ENCODE peak calls at places on chromosomes 4 and X, in four cellular contexts. B is IMR-90, J is H9, W is H1. Q is an unnamed sample.

GRCh38 chr4:38526412-38526811 is 137.6 kb upstream of the KLF3 start:
- DNase-seq in B (no peak), J (no peak), W (no peak), Q (no peak)

GRCh38 chrX:152170621-152171020 is 32.2 kb upstream of the MAGEA10 start:
- DNase-seq in B (no peak), J (no peak), W (no peak), Q (no peak)

GRCh38 chr4:143667461-143667860 is 33.0 kb downstream of the FREM3 start:
- DNase-seq in B (peak; percentile 1), J (no peak), W (no peak), Q (no peak)

GRCh38 chr4:55675196-55675793 is 39.2 kb upstream of the NMU start:
- DNase-seq in B (no peak), J (no peak), W (no peak), Q (peak; percentile 71)

GRCh38 chr4:72631296-72631695 is 62.3 kb upstream of the ADAMTS3 start:
- DNase-seq in B (peak; percentile 49), J (no peak), W (no peak), Q (no peak)

GRCh38 chr4:138204507-138204906 is 37.6 kb downstream of the SLC7A11 start:
- DNase-seq in B (no peak), J (no peak), W (no peak), Q (no peak)

GRCh38 chrX:154458954-154459829 is 1.1 kb downstream of the PLXNA3 start:
- DNase-seq in B (no peak), J (no peak), W (no peak), Q (peak; percentile 16)

GRCh38 chrX:133535066-133535465 is 119.8 kb upstream of the GPC4 start:
- DNase-seq in B (no peak), J (no peak), W (no peak), Q (no peak)

GRCh38 chr4:74501579-74501978 is 56.6 kb downstream of the AREG start:
- DNase-seq in B (peak; percentile 95), J (no peak), W (no peak), Q (no peak)

GRCh38 chr4:52588771-52589591 is 70.1 kb downstream of the USP46 start:
- DNase-seq in B (peak; percentile 97), J (no peak), W (no peak), Q (peak; percentile 62)

GRCh38 chr4:147933316-147933715 is 201.4 kb downstream of the ARHGAP10 start:
- DNase-seq in B (peak; percentile 59), J (no peak), W (no peak), Q (peak; percentile 40)

GRCh38 chrX:115311666-115312065 is 22.2 kb downstream of the LUZP4 start:
- DNase-seq in B (no peak), J (peak; percentile 93), W (peak; percentile 65), Q (peak; percentile 87)

GRCh38 chrX:123860506-123860840 is 620 bp downstream of the XIAP start:
- DNase-seq in B (no peak), J (no peak), W (no peak), Q (no peak)

GRCh38 chr4:41022116-41022515 is 192.2 kb downstream of the APBB2 start:
- DNase-seq in B (no peak), J (no peak), W (no peak), Q (no peak)

GRCh38 chrX:29308726-29309125 is 721.5 kb downstream of the IL1RAPL1 start:
- DNase-seq in B (no peak), J (peak; percentile 24), W (no peak), Q (peak; percentile 36)

GRCh38 chr4:87066403-87067119 is 131.8 kb downstream of the AFF1 start:
- DNase-seq in B (no peak), J (no peak), W (no peak), Q (no peak)
- H3K4me1 ChIP-seq in B (no peaks in the 10 kb centered on the region), J (peaks cover 4% of the 10 kb centered on the region), W (no peaks in the 10 kb centered on the region), Q (peaks cover 1% of the 10 kb centered on the region)

GRCh38 chr4:152807294-152807829 is 27.6 kb downstream of the ARFIP1 start:
- DNase-seq in B (peak; percentile 50), J (no peak), W (no peak), Q (no peak)

GRCh38 chr4:152808670-152809069 is 28.9 kb downstream of the ARFIP1 start:
- DNase-seq in B (no peak), J (peak; percentile 48), W (no peak), Q (peak; percentile 48)

GRCh38 chr4:152815078-152815477 is 35.3 kb downstream of the ARFIP1 start:
- DNase-seq in B (no peak), J (no peak), W (no peak), Q (no peak)

GRCh38 chr4:152806492-152807125 is 26.9 kb downstream of the ARFIP1 start:
- DNase-seq in B (no peak), J (no peak), W (no peak), Q (no peak)

GRCh38 chr4:152810715-152811287 is 31.0 kb downstream of the ARFIP1 start:
- DNase-seq in B (no peak), J (no peak), W (no peak), Q (no peak)
- H3K56ac ChIP-seq in B (no peak overlapping the region), J (no peak overlapping the region), W (no peak overlapping the region), Q (no peak overlapping the region)

DNA sequence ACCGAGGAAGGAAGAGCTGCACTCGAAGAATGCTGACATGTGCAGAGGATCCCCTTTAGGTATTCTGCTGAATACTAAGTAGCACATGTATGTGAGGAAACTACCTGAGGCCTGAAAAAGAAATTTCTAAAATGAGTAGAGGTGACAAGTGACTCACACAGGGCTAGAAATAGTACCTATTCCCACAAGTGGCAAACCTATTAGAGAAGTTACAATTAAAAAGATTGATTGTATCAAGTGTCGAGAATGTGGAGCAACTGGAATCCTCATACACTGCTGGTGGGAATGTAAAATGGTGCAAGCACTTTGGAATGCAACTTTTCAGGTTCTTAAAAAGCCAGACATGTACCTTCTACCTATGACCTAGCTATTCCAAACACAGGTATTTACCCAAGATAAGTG is 47.4 kb downstream of the CCSER1 start:
- DNase-seq in B (no peak), J (no peak), W (no peak), Q (peak; percentile 89)
- H3K4me1 ChIP-seq in B (no peaks in the 10 kb centered on the region), J (no peaks in the 10 kb centered on the region), W (no peaks in the 10 kb centered on the region), Q (no peaks in the 10 kb centered on the region)

GRCh38 chr4:144818136-144818535 is 172.2 kb downstream of the HHIP start:
- DNase-seq in B (no peak), J (no peak), W (no peak), Q (no peak)
- H3K56ac ChIP-seq in B (no peak overlapping the region), J (no peak overlapping the region), W (no peak overlapping the region), Q (no peak overlapping the region)

DNA sequence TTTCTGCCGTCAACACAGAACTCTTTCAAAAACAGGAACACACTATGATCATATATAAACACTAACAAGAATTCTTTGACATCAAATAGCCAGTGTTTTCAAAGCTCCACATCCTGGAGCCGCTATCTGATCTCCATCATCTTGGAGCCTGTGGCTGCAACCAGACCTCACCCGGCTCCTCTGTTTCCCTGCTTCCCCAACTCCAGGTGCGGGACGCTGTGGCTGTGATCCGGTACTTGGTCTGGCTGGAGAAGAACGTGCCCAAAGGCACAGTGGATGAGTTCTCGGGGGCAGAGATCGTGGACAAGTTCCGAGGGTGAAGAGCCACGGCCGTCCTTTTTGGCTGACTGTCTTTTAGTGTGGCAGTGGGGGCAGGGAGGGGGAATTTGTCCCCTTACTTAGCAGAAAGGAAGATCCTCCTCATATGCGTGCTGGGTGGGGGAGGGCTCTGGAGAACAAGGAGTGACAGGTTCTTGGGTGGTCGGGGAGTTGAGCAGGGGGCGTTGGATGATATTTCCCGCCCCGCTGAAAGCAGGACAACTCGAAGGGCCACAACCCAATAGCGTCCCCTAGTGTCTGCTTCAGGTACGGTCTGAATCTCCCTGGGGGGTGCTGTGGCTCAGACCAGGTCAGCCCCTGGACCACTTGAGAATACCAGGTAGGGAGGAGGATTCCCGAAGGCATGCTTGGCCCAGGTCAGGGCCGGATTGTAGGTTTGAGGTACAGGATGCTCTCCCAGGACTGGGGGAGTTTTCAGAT is 15.7 kb downstream of the XPNPEP2 start:
- DNase-seq in B (no peak), J (peak; percentile 62), W (peak; percentile 81), Q (peak; percentile 48)
- H3K4me1 ChIP-seq in B (no peaks in the 10 kb centered on the region), J (no peaks in the 10 kb centered on the region), W (no peaks in the 10 kb centered on the region), Q (no peaks in the 10 kb centered on the region)

DNA sequence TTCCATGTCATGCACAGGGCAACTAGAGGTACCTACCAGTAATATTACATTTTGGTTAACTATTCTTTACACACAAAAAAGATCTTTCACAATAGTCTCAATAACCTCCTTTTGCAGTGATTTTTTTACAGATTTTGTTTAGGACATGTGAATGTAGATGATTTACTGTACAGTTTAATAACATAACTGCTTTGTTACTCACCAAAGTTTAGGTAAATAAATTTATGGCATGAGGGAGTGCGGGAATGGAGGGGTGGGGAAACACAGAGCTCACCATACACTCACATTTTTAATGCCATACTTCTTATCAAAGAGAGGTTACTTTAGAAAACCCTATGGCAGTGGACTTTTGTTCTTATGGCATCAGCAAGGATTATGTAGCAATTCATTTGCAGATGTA is 93.1 kb upstream of the TEX13A start:
- DNase-seq in B (no peak), J (no peak), W (no peak), Q (no peak)
- H3K56ac ChIP-seq in B (no peak overlapping the region), J (no peak overlapping the region), W (no peak overlapping the region), Q (no peak overlapping the region)

GRCh38 chr4:100014616-100015015 is 64.5 kb upstream of the H2AZ1 start:
- DNase-seq in B (peak; percentile 26), J (no peak), W (no peak), Q (no peak)

GRCh38 chr4:100008048-100008447 is 58.0 kb upstream of the H2AZ1 start:
- DNase-seq in B (peak; percentile 74), J (no peak), W (no peak), Q (no peak)

GRCh38 chr4:100009490-100009889 is 59.4 kb upstream of the H2AZ1 start:
- DNase-seq in B (no peak), J (no peak), W (no peak), Q (no peak)
- H3K4me1 ChIP-seq in B (peaks cover 2% of the 10 kb centered on the region), J (no peaks in the 10 kb centered on the region), W (no peaks in the 10 kb centered on the region), Q (no peaks in the 10 kb centered on the region)

GRCh38 chr4:48449151-48449550 is 34.0 kb upstream of the SLC10A4 start:
- DNase-seq in B (no peak), J (no peak), W (no peak), Q (no peak)

GRCh38 chr4:48439988-48440387 is 43.2 kb upstream of the SLC10A4 start:
- DNase-seq in B (no peak), J (no peak), W (no peak), Q (peak; percentile 17)

GRCh38 chr4:48450740-48451139 is 32.4 kb upstream of the SLC10A4 start:
- DNase-seq in B (no peak), J (no peak), W (no peak), Q (no peak)

GRCh38 chr4:48445704-48446103 is 37.4 kb upstream of the SLC10A4 start:
- DNase-seq in B (peak; percentile 12), J (no peak), W (no peak), Q (no peak)
- H3K56ac ChIP-seq in B (no peak overlapping the region), J (no peak overlapping the region), W (no peak overlapping the region), Q (no peak overlapping the region)